ENCODE peak calls at places on chromosome 4, in ten cellular contexts. N is left lung, T is heart right ventricle, C is A549, A is lung, W is neural progenitor cell, H is fibroblast of lung, J is pancreas, B is gastrocnemius medialis, I is Peyer's patch. K is an unnamed sample.

GRCh38 chr4:1300466-1301455 is 11.1 kb downstream of the MAEA start:
- DNase-seq in N (peak; percentile 85), T (no peak), C (no peak), A (peak; percentile 72), W (no peak), H (peak; percentile 71), J (peak; percentile 45), B (peak; percentile 54), I (no peak), K (peak; percentile 95)

GRCh38 chr4:8179771-8180170 is 19.3 kb upstream of the SH3TC1 start:
- DNase-seq in N (no peak), T (no peak), C (no peak), A (no peak), W (no peak), H (no peak), J (no peak), B (no peak), I (no peak), K (no peak)

GRCh38 chr4:130336585-130337217 is 1240.7 kb downstream of the C4orf33 start:
- DNase-seq in N (no peak), T (no peak), C (no peak), A (no peak), W (peak; percentile 23), H (peak; percentile 45), J (no peak), B (no peak), I (no peak), K (peak; percentile 20)

GRCh38 chr4:168511780-168512467 is 15.1 kb downstream of the PALLD start:
- DNase-seq in N (no peak), T (no peak), C (no peak), A (no peak), W (no peak), H (no peak), J (no peak), B (no peak), I (peak; percentile 56), K (no peak)

GRCh38 chr4:110290511-110290910 is 92.1 kb upstream of the ELOVL6 start:
- DNase-seq in N (no peak), T (no peak), C (no peak), A (no peak), W (no peak), H (no peak), J (no peak), B (no peak), I (no peak), K (no peak)

GRCh38 chr4:25540734-25541133 is 114.9 kb upstream of the SLC34A2 start:
- DNase-seq in N (no peak), T (no peak), C (no peak), A (no peak), W (no peak), H (no peak), J (no peak), B (no peak), I (no peak), K (no peak)

GRCh38 chr4:3250956-3251690 is 2.2 kb downstream of the MSANTD1 start:
- DNase-seq in N (peak; percentile 74), T (no peak), C (no peak), A (peak; percentile 66), W (no peak), H (no peak), J (peak; percentile 12), B (no peak), I (no peak), K (no peak)

GRCh38 chr4:35229021-35229420 is 1015.3 kb downstream of the ARAP2 start:
- DNase-seq in N (no peak), T (no peak), C (no peak), A (no peak), W (no peak), H (no peak), J (no peak), B (no peak), I (no peak), K (no peak)

GRCh38 chr4:73586040-73586439 is 34.2 kb downstream of the RASSF6 start:
- DNase-seq in N (no peak), T (no peak), C (no peak), A (no peak), W (no peak), H (no peak), J (no peak), B (no peak), I (no peak), K (no peak)

GRCh38 chr4:73589887-73590801 is 30.1 kb downstream of the RASSF6 start:
- DNase-seq in N (no peak), T (no peak), C (no peak), A (no peak), W (no peak), H (no peak), J (peak; percentile 54), B (no peak), I (no peak), K (no peak)

GRCh38 chr4:73585345-73585744 is 34.9 kb downstream of the RASSF6 start:
- DNase-seq in N (no peak), T (no peak), C (no peak), A (no peak), W (no peak), H (peak; percentile 38), J (no peak), B (no peak), I (no peak), K (no peak)

GRCh38 chr4:73589261-73589847 is 30.9 kb downstream of the RASSF6 start:
- DNase-seq in N (no peak), T (no peak), C (no peak), A (no peak), W (no peak), H (peak; percentile 93), J (no peak), B (no peak), I (no peak), K (peak; percentile 92)

DNA sequence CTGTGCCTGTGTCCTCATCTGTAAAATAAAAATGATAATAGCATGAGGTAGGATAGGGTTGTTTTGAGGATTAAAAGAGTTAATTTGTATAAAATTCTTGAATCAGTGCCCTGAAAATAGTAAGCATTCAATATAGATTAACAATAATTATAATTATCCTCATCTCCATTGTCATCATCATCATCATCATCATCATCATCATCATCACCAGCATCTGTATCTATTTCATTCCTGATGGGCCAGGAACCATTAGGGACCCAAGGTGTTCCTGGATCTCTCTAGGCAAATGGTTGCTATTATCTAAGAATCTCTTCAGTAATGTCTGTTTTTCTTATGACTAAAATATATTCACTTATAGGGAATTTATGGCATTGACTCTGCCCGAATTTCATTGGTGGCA is 31.6 kb downstream of the RASSF6 start:
- DNase-seq in N (no peak), T (no peak), C (no peak), A (no peak), W (no peak), H (no peak), J (no peak), B (no peak), I (no peak), K (no peak)
- H3K4me1 ChIP-seq in N (peaks cover 4% of the 10 kb centered on the region), T (no peaks in the 10 kb centered on the region), C (peaks cover 24% of the 10 kb centered on the region), A (no peaks in the 10 kb centered on the region), W (peaks cover 17% of the 10 kb centered on the region), H (peaks cover 10% of the 10 kb centered on the region), J (peaks cover 37% of the 10 kb centered on the region), B (no peaks in the 10 kb centered on the region), I (peaks cover 12% of the 10 kb centered on the region), K (peaks cover 20% of the 10 kb centered on the region)

DNA sequence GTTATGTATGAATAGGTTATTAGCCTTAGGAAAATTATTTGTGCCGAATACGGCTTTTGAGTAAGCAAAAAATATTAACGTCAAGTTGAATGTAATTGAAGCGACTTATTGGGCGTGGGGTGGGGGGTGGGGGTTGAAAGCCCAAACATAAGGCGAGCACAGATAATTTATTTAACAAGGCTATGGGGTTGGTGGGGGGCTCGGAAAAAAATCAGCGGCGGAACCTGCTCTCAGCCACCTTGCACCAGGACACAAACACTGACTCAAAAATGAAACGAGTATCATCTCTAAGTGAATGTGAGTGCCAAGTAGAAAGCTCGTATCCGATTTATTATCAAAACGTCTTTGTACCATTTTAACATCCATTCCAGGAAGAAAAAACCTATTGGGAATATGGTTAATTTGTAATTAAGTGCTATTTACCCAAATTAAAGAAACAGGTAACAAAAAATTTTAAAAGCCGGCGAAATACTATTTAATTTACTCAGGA is 937 bp upstream of the LARP1B start:
- DNase-seq in N (no peak), T (no peak), C (no peak), A (no peak), W (no peak), H (no peak), J (no peak), B (no peak), I (no peak), K (no peak)
- H3K27ac ChIP-seq in N (peak overlapping the region; percentile 95), T (peak overlapping the region; percentile 98), C (peak overlapping the region; percentile 99), A (peak overlapping the region; percentile 98), W (peak overlapping the region; percentile 66), H (peak overlapping the region; percentile 93), J (peak overlapping the region; percentile 98), B (peak overlapping the region; percentile 92), I (peak overlapping the region; percentile 96), K (peak overlapping the region; percentile 96)

DNA sequence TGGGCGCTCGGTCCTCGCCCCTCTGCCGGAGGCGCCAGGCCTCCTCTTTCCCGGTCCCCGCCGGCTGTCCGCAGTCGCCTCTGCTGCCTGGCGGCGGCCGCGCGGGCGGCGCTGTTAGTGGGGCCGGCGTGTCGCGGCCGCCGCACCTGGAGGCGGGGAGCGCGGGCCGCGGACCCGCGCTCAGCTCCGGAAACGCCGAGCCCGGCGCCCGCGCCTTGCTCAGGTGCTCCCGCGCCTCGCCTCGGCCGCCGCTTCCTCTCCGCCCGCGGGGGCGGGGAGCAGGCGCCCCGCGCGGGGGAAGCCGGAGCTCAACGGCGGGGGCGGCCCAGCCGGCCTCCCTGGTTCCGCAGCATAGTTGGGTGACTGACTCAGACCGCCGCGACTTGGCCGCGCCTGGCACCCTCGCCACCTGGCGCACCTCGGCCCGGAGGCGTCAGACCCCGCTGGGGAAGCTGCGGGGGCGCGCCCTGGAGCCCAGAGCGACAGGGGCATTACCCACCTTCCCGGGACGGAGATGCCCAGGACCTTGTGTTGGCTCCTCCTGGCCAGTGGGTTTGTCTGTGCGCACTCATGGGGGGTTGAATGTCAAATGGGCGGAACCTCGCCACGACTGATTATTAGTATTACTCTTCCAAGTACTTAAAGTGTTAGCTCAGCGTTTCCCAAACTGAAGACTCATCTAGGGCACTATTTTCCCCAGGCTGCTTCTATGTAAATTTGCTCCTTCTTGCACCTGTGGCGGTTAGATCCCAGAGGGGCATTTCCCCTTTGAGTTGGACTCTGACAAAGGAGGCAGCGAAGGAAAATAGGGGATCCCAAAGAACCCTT is at the start of gene ARAP2:
- DNase-seq in N (peak; percentile 75), T (peak; percentile 45), C (peak; percentile 15), A (peak; percentile 69), W (peak; percentile 80), H (peak; percentile 12), J (peak; percentile 73), B (no peak), I (peak; percentile 88), K (peak; percentile 69)
- TF ChIP-seq CTCF in N (no peak), T (no peak), C (no peak), A (no peak), W (peak; percentile 34), H (no peak), J (no peak), B (no peak), I (no peak), K (peak; percentile 20)

GRCh38 chr4:184810720-184811119 is 15.0 kb downstream of the ACSL1 start:
- DNase-seq in N (no peak), T (no peak), C (no peak), A (no peak), W (no peak), H (no peak), J (no peak), B (peak; percentile 93), I (peak; percentile 45), K (no peak)

GRCh38 chr4:184812651-184813181 is 13.1 kb downstream of the ACSL1 start:
- DNase-seq in N (no peak), T (no peak), C (no peak), A (no peak), W (no peak), H (peak; percentile 14), J (no peak), B (no peak), I (no peak), K (no peak)

GRCh38 chr4:184814686-184815045 is 11.1 kb downstream of the ACSL1 start:
- DNase-seq in N (no peak), T (no peak), C (no peak), A (no peak), W (no peak), H (no peak), J (no peak), B (no peak), I (no peak), K (no peak)

GRCh38 chr4:184811484-184812180 is 14.1 kb downstream of the ACSL1 start:
- DNase-seq in N (peak; percentile 65), T (no peak), C (no peak), A (no peak), W (no peak), H (no peak), J (no peak), B (no peak), I (no peak), K (no peak)

DNA sequence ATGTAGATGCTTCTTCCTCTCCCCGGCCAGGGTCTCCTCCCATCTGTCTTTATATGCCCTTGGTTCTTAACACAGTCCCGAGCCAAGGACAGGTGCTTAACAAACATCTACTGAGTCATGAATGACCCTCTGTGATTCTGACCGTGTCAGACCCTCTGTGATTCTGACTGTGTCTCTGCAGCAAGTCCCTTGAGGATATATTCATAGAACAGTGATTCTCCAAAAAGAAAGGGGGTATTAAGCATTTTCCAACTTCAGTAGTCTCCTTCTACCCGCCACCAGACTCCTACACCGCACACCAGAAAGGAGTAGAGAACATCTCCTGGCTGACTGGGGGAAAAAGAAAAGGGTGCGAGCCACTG is 13.6 kb downstream of the ACSL1 start:
- DNase-seq in N (no peak), T (no peak), C (no peak), A (no peak), W (no peak), H (no peak), J (no peak), B (no peak), I (peak; percentile 13), K (no peak)
- H3K4me1 ChIP-seq in N (peaks cover 96% of the 10 kb centered on the region), T (peaks cover 2% of the 10 kb centered on the region), C (peaks cover 65% of the 10 kb centered on the region), A (peaks cover 31% of the 10 kb centered on the region), W (peaks cover 8% of the 10 kb centered on the region), H (peaks cover 4% of the 10 kb centered on the region), J (peaks cover 34% of the 10 kb centered on the region), B (peaks cover 80% of the 10 kb centered on the region), I (peaks cover 9% of the 10 kb centered on the region), K (peaks cover 22% of the 10 kb centered on the region)